ENCODE peak calls at places on chromosomes 3 and 15, in seven cellular contexts. One of them, this sample, is unnamed.

GRCh38 chr15:44712108-44713005 is 1.0 kb downstream of the B2M start:
- DNase-seq in aorta: peak
- DNase-seq in NCI-H1694 treated with DMSO at 0.1 percent for 48 hours: peak
- DNase-seq in CD8-positive, alpha-beta memory T cell: peak
- DNase-seq in SK-N-DZ: peak
- DNase-seq in lower lobe of right lung: peak
- DNase-seq in foreskin fibroblast: peak
- DNase-seq in this sample: peak

GRCh38 chr15:65766422-65767263 is 25.4 kb downstream of the DENND4A start:
- DNase-seq in aorta: no peak
- DNase-seq in NCI-H1694 treated with DMSO at 0.1 percent for 48 hours: no peak
- DNase-seq in CD8-positive, alpha-beta memory T cell: no peak
- DNase-seq in SK-N-DZ: no peak
- DNase-seq in lower lobe of right lung: no peak
- DNase-seq in foreskin fibroblast: no peak
- DNase-seq in this sample: peak

GRCh38 chr15:65395567-65396185 is 17.9 kb upstream of the IGDCC3 start:
- DNase-seq in aorta: no peak
- DNase-seq in NCI-H1694 treated with DMSO at 0.1 percent for 48 hours: no peak
- DNase-seq in CD8-positive, alpha-beta memory T cell: no peak
- DNase-seq in SK-N-DZ: no peak
- DNase-seq in lower lobe of right lung: no peak
- DNase-seq in foreskin fibroblast: no peak
- DNase-seq in this sample: no peak

GRCh38 chr3:189636048-189636447 is 4.9 kb downstream of the TP63 start:
- DNase-seq in aorta: no peak
- DNase-seq in NCI-H1694 treated with DMSO at 0.1 percent for 48 hours: no peak
- DNase-seq in CD8-positive, alpha-beta memory T cell: no peak
- DNase-seq in SK-N-DZ: no peak
- DNase-seq in lower lobe of right lung: no peak
- DNase-seq in foreskin fibroblast: no peak
- DNase-seq in this sample: no peak

GRCh38 chr15:76203766-76204557 is 107.3 kb downstream of the ETFA start:
- DNase-seq in aorta: no peak
- DNase-seq in NCI-H1694 treated with DMSO at 0.1 percent for 48 hours: no peak
- DNase-seq in CD8-positive, alpha-beta memory T cell: no peak
- DNase-seq in SK-N-DZ: no peak
- DNase-seq in lower lobe of right lung: no peak
- DNase-seq in foreskin fibroblast: no peak
- DNase-seq in this sample: no peak

GRCh38 chr15:77040673-77041072 is 30.2 kb downstream of the TSPAN3 start:
- DNase-seq in aorta: no peak
- DNase-seq in NCI-H1694 treated with DMSO at 0.1 percent for 48 hours: no peak
- DNase-seq in CD8-positive, alpha-beta memory T cell: peak
- DNase-seq in SK-N-DZ: no peak
- DNase-seq in lower lobe of right lung: no peak
- DNase-seq in foreskin fibroblast: no peak
- DNase-seq in this sample: no peak

GRCh38 chr3:62110801-62111200 is 262.5 kb downstream of the FEZF2 start:
- DNase-seq in aorta: no peak
- DNase-seq in NCI-H1694 treated with DMSO at 0.1 percent for 48 hours: no peak
- DNase-seq in CD8-positive, alpha-beta memory T cell: no peak
- DNase-seq in SK-N-DZ: no peak
- DNase-seq in lower lobe of right lung: no peak
- DNase-seq in foreskin fibroblast: no peak
- DNase-seq in this sample: no peak

GRCh38 chr3:129942296-129942695 is 32.2 kb upstream of the TRH start:
- DNase-seq in aorta: no peak
- DNase-seq in NCI-H1694 treated with DMSO at 0.1 percent for 48 hours: peak
- DNase-seq in CD8-positive, alpha-beta memory T cell: no peak
- DNase-seq in SK-N-DZ: peak
- DNase-seq in lower lobe of right lung: peak
- DNase-seq in foreskin fibroblast: peak
- DNase-seq in this sample: peak

GRCh38 chr15:75801859-75802593 is 41.2 kb upstream of the UBE2Q2 start:
- DNase-seq in aorta: peak
- DNase-seq in NCI-H1694 treated with DMSO at 0.1 percent for 48 hours: peak
- DNase-seq in CD8-positive, alpha-beta memory T cell: peak
- DNase-seq in SK-N-DZ: peak
- DNase-seq in lower lobe of right lung: peak
- DNase-seq in foreskin fibroblast: peak
- DNase-seq in this sample: peak

GRCh38 chr15:44798815-44799214 is 62.5 kb downstream of the TRIM69 start:
- DNase-seq in aorta: no peak
- DNase-seq in NCI-H1694 treated with DMSO at 0.1 percent for 48 hours: peak
- DNase-seq in CD8-positive, alpha-beta memory T cell: no peak
- DNase-seq in SK-N-DZ: no peak
- DNase-seq in lower lobe of right lung: no peak
- DNase-seq in foreskin fibroblast: no peak
- DNase-seq in this sample: peak

GRCh38 chr15:68735610-68736009 is 85.1 kb downstream of the ANP32A start:
- DNase-seq in aorta: no peak
- DNase-seq in NCI-H1694 treated with DMSO at 0.1 percent for 48 hours: no peak
- DNase-seq in CD8-positive, alpha-beta memory T cell: no peak
- DNase-seq in SK-N-DZ: no peak
- DNase-seq in lower lobe of right lung: no peak
- DNase-seq in foreskin fibroblast: no peak
- DNase-seq in this sample: no peak

GRCh38 chr3:60955034-60955433 is 296.2 kb downstream of the FHIT start:
- DNase-seq in aorta: no peak
- DNase-seq in NCI-H1694 treated with DMSO at 0.1 percent for 48 hours: no peak
- DNase-seq in CD8-positive, alpha-beta memory T cell: no peak
- DNase-seq in SK-N-DZ: no peak
- DNase-seq in lower lobe of right lung: no peak
- DNase-seq in foreskin fibroblast: no peak
- DNase-seq in this sample: no peak

GRCh38 chr3:197753263-197753662 is 3.6 kb downstream of the FYTTD1 start:
- DNase-seq in aorta: no peak
- DNase-seq in NCI-H1694 treated with DMSO at 0.1 percent for 48 hours: no peak
- DNase-seq in CD8-positive, alpha-beta memory T cell: no peak
- DNase-seq in SK-N-DZ: no peak
- DNase-seq in lower lobe of right lung: no peak
- DNase-seq in foreskin fibroblast: no peak
- DNase-seq in this sample: no peak

GRCh38 chr15:51969728-51970127 is 1.9 kb downstream of the LEO1 start:
- DNase-seq in aorta: no peak
- DNase-seq in NCI-H1694 treated with DMSO at 0.1 percent for 48 hours: no peak
- DNase-seq in CD8-positive, alpha-beta memory T cell: no peak
- DNase-seq in SK-N-DZ: no peak
- DNase-seq in lower lobe of right lung: no peak
- DNase-seq in foreskin fibroblast: no peak
- DNase-seq in this sample: no peak

GRCh38 chr15:28116521-28117488 is 17.7 kb upstream of the OCA2 start:
- DNase-seq in aorta: no peak
- DNase-seq in NCI-H1694 treated with DMSO at 0.1 percent for 48 hours: no peak
- DNase-seq in CD8-positive, alpha-beta memory T cell: no peak
- DNase-seq in SK-N-DZ: no peak
- DNase-seq in lower lobe of right lung: peak
- DNase-seq in foreskin fibroblast: no peak
- DNase-seq in this sample: no peak

GRCh38 chr3:153783106-153783505 is 338.1 kb upstream of the ARHGEF26 start:
- DNase-seq in aorta: no peak
- DNase-seq in NCI-H1694 treated with DMSO at 0.1 percent for 48 hours: no peak
- DNase-seq in CD8-positive, alpha-beta memory T cell: no peak
- DNase-seq in SK-N-DZ: no peak
- DNase-seq in lower lobe of right lung: no peak
- DNase-seq in foreskin fibroblast: no peak
- DNase-seq in this sample: no peak

GRCh38 chr15:34084086-34084485 is 17.6 kb downstream of the EMC7 start:
- DNase-seq in aorta: no peak
- DNase-seq in NCI-H1694 treated with DMSO at 0.1 percent for 48 hours: no peak
- DNase-seq in CD8-positive, alpha-beta memory T cell: no peak
- DNase-seq in SK-N-DZ: no peak
- DNase-seq in lower lobe of right lung: no peak
- DNase-seq in foreskin fibroblast: peak
- DNase-seq in this sample: no peak

GRCh38 chr3:166902374-166902773 is 477.7 kb downstream of the ZBBX start:
- DNase-seq in aorta: no peak
- DNase-seq in NCI-H1694 treated with DMSO at 0.1 percent for 48 hours: no peak
- DNase-seq in CD8-positive, alpha-beta memory T cell: no peak
- DNase-seq in SK-N-DZ: no peak
- DNase-seq in lower lobe of right lung: no peak
- DNase-seq in foreskin fibroblast: no peak
- DNase-seq in this sample: no peak

GRCh38 chr15:45084163-45084562 is 29.8 kb downstream of the DUOX2 start:
- DNase-seq in aorta: no peak
- DNase-seq in NCI-H1694 treated with DMSO at 0.1 percent for 48 hours: no peak
- DNase-seq in CD8-positive, alpha-beta memory T cell: no peak
- DNase-seq in SK-N-DZ: no peak
- DNase-seq in lower lobe of right lung: no peak
- DNase-seq in foreskin fibroblast: no peak
- DNase-seq in this sample: no peak

GRCh38 chr3:192892981-192893827 is 24.5 kb downstream of the MB21D2 start:
- DNase-seq in aorta: peak
- DNase-seq in NCI-H1694 treated with DMSO at 0.1 percent for 48 hours: no peak
- DNase-seq in CD8-positive, alpha-beta memory T cell: peak
- DNase-seq in SK-N-DZ: no peak
- DNase-seq in lower lobe of right lung: peak
- DNase-seq in foreskin fibroblast: peak
- DNase-seq in this sample: no peak

GRCh38 chr15:79812536-79812935 is 84.3 kb downstream of the MTHFS start:
- DNase-seq in aorta: no peak
- DNase-seq in NCI-H1694 treated with DMSO at 0.1 percent for 48 hours: no peak
- DNase-seq in CD8-positive, alpha-beta memory T cell: no peak
- DNase-seq in SK-N-DZ: no peak
- DNase-seq in lower lobe of right lung: no peak
- DNase-seq in foreskin fibroblast: no peak
- DNase-seq in this sample: no peak

GRCh38 chr15:41258706-41259471 is 27.8 kb downstream of the CHP1 start:
- DNase-seq in aorta: no peak
- DNase-seq in NCI-H1694 treated with DMSO at 0.1 percent for 48 hours: no peak
- DNase-seq in CD8-positive, alpha-beta memory T cell: no peak
- DNase-seq in SK-N-DZ: no peak
- DNase-seq in lower lobe of right lung: peak
- DNase-seq in foreskin fibroblast: no peak
- DNase-seq in this sample: no peak

GRCh38 chr15:90200534-90201139 is 493 bp upstream of the SEMA4B start:
- DNase-seq in aorta: peak
- DNase-seq in NCI-H1694 treated with DMSO at 0.1 percent for 48 hours: no peak
- DNase-seq in CD8-positive, alpha-beta memory T cell: no peak
- DNase-seq in SK-N-DZ: peak
- DNase-seq in lower lobe of right lung: no peak
- DNase-seq in foreskin fibroblast: no peak
- DNase-seq in this sample: no peak

GRCh38 chr3:8756671-8757070 is 12.7 kb downstream of the OXTR start:
- DNase-seq in aorta: no peak
- DNase-seq in NCI-H1694 treated with DMSO at 0.1 percent for 48 hours: no peak
- DNase-seq in CD8-positive, alpha-beta memory T cell: no peak
- DNase-seq in SK-N-DZ: no peak
- DNase-seq in lower lobe of right lung: no peak
- DNase-seq in foreskin fibroblast: no peak
- DNase-seq in this sample: no peak

GRCh38 chr15:25239471-25240345 is 199.1 kb downstream of the UBE3A start:
- DNase-seq in aorta: peak
- DNase-seq in NCI-H1694 treated with DMSO at 0.1 percent for 48 hours: no peak
- DNase-seq in CD8-positive, alpha-beta memory T cell: peak
- DNase-seq in SK-N-DZ: no peak
- DNase-seq in lower lobe of right lung: peak
- DNase-seq in foreskin fibroblast: no peak
- DNase-seq in this sample: no peak

GRCh38 chr3:116678853-116679252 is 30.7 kb upstream of the TUSC7 start:
- DNase-seq in aorta: no peak
- DNase-seq in NCI-H1694 treated with DMSO at 0.1 percent for 48 hours: no peak
- DNase-seq in CD8-positive, alpha-beta memory T cell: no peak
- DNase-seq in SK-N-DZ: no peak
- DNase-seq in lower lobe of right lung: no peak
- DNase-seq in foreskin fibroblast: no peak
- DNase-seq in this sample: no peak

GRCh38 chr15:36811903-36812302 is 232.5 kb downstream of the CDIN1 start:
- DNase-seq in aorta: no peak
- DNase-seq in NCI-H1694 treated with DMSO at 0.1 percent for 48 hours: no peak
- DNase-seq in CD8-positive, alpha-beta memory T cell: no peak
- DNase-seq in SK-N-DZ: no peak
- DNase-seq in lower lobe of right lung: no peak
- DNase-seq in foreskin fibroblast: no peak
- DNase-seq in this sample: no peak

GRCh38 chr3:52798978-52799476 is 4.4 kb downstream of the ITIH3 start:
- DNase-seq in aorta: no peak
- DNase-seq in NCI-H1694 treated with DMSO at 0.1 percent for 48 hours: peak
- DNase-seq in CD8-positive, alpha-beta memory T cell: no peak
- DNase-seq in SK-N-DZ: no peak
- DNase-seq in lower lobe of right lung: no peak
- DNase-seq in foreskin fibroblast: no peak
- DNase-seq in this sample: peak

This sample was measured in dermis microvascular lymphatic vessel endothelial cell.